ENCODE peak calls at places on chromosomes 16 and 17, in nine cellular contexts. Z is CMK; H is mucosa of descending colon; R is body of pancreas; E is A549; X is activated CD4-positive, alpha-beta T cell treated with anti-CD3 and anti-CD28 coated beads, Interleukin-2, amount 50 U/mL, for 1 hour; P is HT1080; C is fibroblast of the conjunctiva; M is ureter. V is an unnamed sample.

GRCh38 chr17:80601146-80601545 is 56.5 kb downstream of the RPTOR start:
- DNase-seq in Z (no peak), E (no peak), R (no peak), H (no peak), M (no peak), X (no peak), P (no peak), C (no peak), V (no peak)

GRCh38 chr17:68143425-68143824 is 104.4 kb upstream of the AMZ2 start:
- DNase-seq in X (no peak), Z (no peak), E (no peak), C (no peak), M (no peak), P (no peak), R (no peak), H (no peak), V (no peak)

GRCh38 chr16:81616321-81617020 is 162.6 kb upstream of the PLCG2 start:
- DNase-seq in Z (no peak), R (peak), E (no peak), H (peak), X (peak), P (no peak), M (peak), C (peak), V (no peak)

GRCh38 chr16:28603381-28604185 is 6.3 kb downstream of the SULT1A1 start:
- DNase-seq in R (no peak), H (no peak), Z (no peak), C (no peak), P (no peak), M (no peak), X (no peak), E (no peak), V (no peak)

GRCh38 chr16:24775455-24775854 is 46.0 kb downstream of the TNRC6A start:
- DNase-seq in E (no peak), Z (no peak), P (no peak), C (no peak), H (no peak), X (no peak), M (no peak), R (peak), V (peak)

GRCh38 chr17:62058611-62059010 is 6.5 kb downstream of the MED13 start:
- DNase-seq in E (no peak), Z (no peak), P (no peak), X (no peak), M (no peak), C (no peak), R (no peak), H (no peak), V (no peak)

GRCh38 chr17:40417258-40417608 is 463 bp downstream of the TOP2A start:
- DNase-seq in R (no peak), M (no peak), X (no peak), C (no peak), Z (no peak), P (no peak), E (no peak), H (no peak), V (no peak)

GRCh38 chr16:1035066-1035415 is 37.5 kb upstream of the SSTR5 start:
- DNase-seq in X (no peak), H (no peak), M (no peak), Z (no peak), R (no peak), P (no peak), E (no peak), C (no peak), V (no peak)

GRCh38 chr16:31105677-31106213 is 2.4 kb upstream of the BCKDK start:
- DNase-seq in H (peak), Z (peak), C (peak), P (peak), X (peak), R (peak), E (peak), M (peak), V (peak)

GRCh38 chr16:74984194-74984669 is 691 bp downstream of the WDR59 start:
- DNase-seq in C (no peak), M (peak), R (peak), H (no peak), Z (no peak), E (peak), X (peak), P (no peak), V (no peak)

GRCh38 chr17:70535986-70536385 is 366.7 kb downstream of the KCNJ2 start:
- DNase-seq in X (no peak), E (no peak), P (peak), Z (no peak), H (no peak), C (no peak), M (no peak), R (no peak), V (no peak)

GRCh38 chr16:9049241-9049640 is 42.2 kb upstream of the HAPSTR1 start:
- DNase-seq in Z (no peak), R (no peak), X (no peak), P (no peak), C (peak), M (no peak), H (no peak), E (no peak), V (no peak)

GRCh38 chr17:2212328-2212981 is 91.1 kb downstream of the SMG6 start:
- DNase-seq in E (no peak), H (no peak), M (no peak), C (no peak), P (no peak), Z (no peak), R (no peak), X (no peak), V (peak)

GRCh38 chr16:87350031-87350430 is 32.8 kb upstream of the C16orf95 start:
- DNase-seq in X (no peak), E (no peak), H (no peak), P (no peak), C (no peak), R (no peak), Z (no peak), M (no peak), V (no peak)

GRCh38 chr17:19558946-19559345 is 25.3 kb downstream of the SLC47A1 start:
- DNase-seq in P (no peak), X (no peak), C (no peak), H (no peak), Z (no peak), M (no peak), E (no peak), R (no peak), V (no peak)

GRCh38 chr17:58233547-58233946 is 4.8 kb upstream of the LPO start:
- DNase-seq in C (no peak), P (no peak), R (no peak), H (no peak), M (no peak), Z (no peak), X (no peak), E (no peak), V (no peak)

GRCh38 chr16:2179576-2179975 is 16.8 kb downstream of the CASKIN1 start:
- DNase-seq in Z (no peak), P (no peak), R (no peak), C (no peak), E (no peak), H (no peak), X (no peak), M (no peak), V (no peak)

GRCh38 chr16:71929048-71929447 is 33.7 kb downstream of the IST1 start:
- DNase-seq in Z (no peak), E (no peak), H (no peak), C (peak), M (no peak), P (peak), R (no peak), X (no peak), V (peak)

GRCh38 chr16:68091604-68092261 is 6.6 kb downstream of the NFATC3 start:
- DNase-seq in C (no peak), R (no peak), P (peak), X (no peak), H (no peak), Z (no peak), M (peak), E (no peak), V (no peak)

GRCh38 chr17:5772720-5773119 is 188.4 kb upstream of the NLRP1 start:
- DNase-seq in M (no peak), Z (no peak), P (peak), E (no peak), R (no peak), H (no peak), C (no peak), X (no peak), V (peak)

GRCh38 chr17:77890771-77891170 is 67.7 kb upstream of the TNRC6C start:
- DNase-seq in Z (no peak), R (no peak), C (no peak), M (no peak), X (no peak), P (no peak), H (no peak), E (no peak), V (no peak)

GRCh38 chr16:69867796-69868565 is 83.2 kb upstream of the CLEC18A start:
- DNase-seq in E (no peak), R (no peak), C (no peak), Z (no peak), H (no peak), P (no peak), X (no peak), M (no peak), V (peak)

GRCh38 chr17:29250666-29251065 is 4.0 kb downstream of the CRYBA1 start:
- DNase-seq in C (no peak), M (no peak), R (no peak), H (no peak), Z (no peak), X (no peak), P (peak), E (no peak), V (no peak)

GRCh38 chr17:14301279-14301760 is 439 bp downstream of the HS3ST3B1 start:
- DNase-seq in E (peak), C (no peak), X (peak), Z (no peak), P (peak), H (no peak), M (no peak), R (peak), V (no peak)

GRCh38 chr17:75010683-75011406 is 1.6 kb upstream of the MRPL58 start:
- DNase-seq in R (peak), H (peak), E (no peak), Z (no peak), X (no peak), M (no peak), P (peak), C (no peak), V (no peak)

GRCh38 chr16:2775765-2776499 is 1.1 kb downstream of the ELOB start:
- DNase-seq in H (no peak), P (no peak), E (no peak), Z (no peak), C (no peak), X (no peak), R (no peak), M (no peak), V (no peak)

GRCh38 chr17:12927541-12928425 is 90.0 kb downstream of the ELAC2 start:
- DNase-seq in R (no peak), P (no peak), C (no peak), M (no peak), E (no peak), X (no peak), Z (no peak), H (no peak), V (no peak)

GRCh38 chr16:2751577-2752034 is 832 bp upstream of the SRRM2 start:
- DNase-seq in E (peak), C (no peak), Z (no peak), X (no peak), H (peak), R (no peak), P (no peak), M (no peak), V (no peak)

GRCh38 chr17:29722411-29723198 is 99.9 kb upstream of the CORO6 start:
- DNase-seq in X (peak), M (peak), P (no peak), E (no peak), C (peak), H (no peak), Z (no peak), R (peak), V (peak)

GRCh38 chr16:67733734-67734470 is 14.8 kb upstream of the GFOD2 start:
- DNase-seq in X (no peak), C (no peak), H (no peak), P (no peak), R (no peak), Z (no peak), M (no peak), E (no peak), V (no peak)

GRCh38 chr16:85398050-85398451 is 215.1 kb upstream of the GSE1 start:
- DNase-seq in M (peak), H (peak), R (peak), C (no peak), Z (no peak), E (no peak), P (no peak), X (no peak), V (no peak)

GRCh38 chr17:20284575-20284974 is 182.8 kb downstream of the LGALS9B start:
- DNase-seq in M (no peak), P (no peak), H (no peak), E (no peak), Z (no peak), R (no peak), C (no peak), X (no peak), V (no peak)

GRCh38 chr17:60165976-60166375 is 16.2 kb downstream of the CA4 start:
- DNase-seq in H (peak), R (no peak), C (no peak), X (no peak), Z (peak), E (no peak), M (no peak), P (peak), V (no peak)

GRCh38 chr17:21283482-21284318 is 811 bp upstream of the MAP2K3 start:
- DNase-seq in C (no peak), P (no peak), H (peak), R (peak), Z (no peak), X (no peak), M (no peak), E (no peak), V (no peak)

GRCh38 chr16:3171855-3172593 is 16.0 kb upstream of the OR1F1 start:
- DNase-seq in E (peak), X (peak), H (no peak), R (no peak), Z (no peak), P (peak), M (no peak), C (no peak), V (no peak)

GRCh38 chr16:87384162-87384999 is 805 bp upstream of the FBXO31 start:
- DNase-seq in E (peak), P (no peak), M (no peak), X (no peak), Z (peak), R (peak), C (no peak), H (peak), V (no peak)

GRCh38 chr16:71520550-71520949 is 5.7 kb upstream of the CHST4 start:
- DNase-seq in P (no peak), R (no peak), Z (no peak), M (no peak), C (no peak), X (no peak), H (no peak), E (no peak), V (no peak)

GRCh38 chr16:2874584-2875362 is 8.2 kb upstream of the FLYWCH2 start:
- DNase-seq in E (peak), M (peak), C (peak), H (peak), P (peak), Z (peak), R (peak), X (peak), V (peak)

GRCh38 chr17:69473801-69474170 is 59.3 kb downstream of the MAP2K6 start:
- DNase-seq in R (no peak), H (no peak), Z (no peak), E (no peak), C (peak), X (no peak), M (no peak), P (no peak), V (no peak)

GRCh38 chr16:70757183-70757582 is 43.8 kb downstream of the VAC14 start:
- DNase-seq in R (no peak), M (no peak), C (no peak), X (no peak), H (peak), P (no peak), E (no peak), Z (no peak), V (no peak)